ENCODE peak calls at places on chromosomes 4 and X, in four cellular contexts. N is uterus, O is GM23248, K is sigmoid colon. E is an unnamed sample.

GRCh38 chr4:40262861-40263260 is 66.0 kb downstream of the RHOH start:
- DNase-seq in N (no peak), O (no peak), K (no peak), E (no peak)

GRCh38 chr4:148101235-148101634 is 341.0 kb downstream of the NR3C2 start:
- DNase-seq in N (no peak), O (no peak), K (no peak), E (no peak)

GRCh38 chr4:56843421-56843899 is 22.0 kb upstream of the SPINK2 start:
- DNase-seq in N (no peak), O (peak), K (no peak), E (no peak)

GRCh38 chr4:42306221-42307109 is 90.8 kb upstream of the SHISA3 start:
- DNase-seq in N (no peak), O (peak), K (peak), E (no peak)

GRCh38 chrX:150879855-150880807 is 18.3 kb downstream of the CD99L2 start:
- DNase-seq in N (no peak), O (no peak), K (no peak), E (no peak)

GRCh38 chrX:47217852-47218279 is 615 bp upstream of the CDK16 start:
- DNase-seq in N (peak), O (peak), K (peak), E (peak)

GRCh38 chr4:7539659-7540058 is 104.9 kb upstream of the PSAPL1 start:
- DNase-seq in N (no peak), O (peak), K (no peak), E (no peak)

GRCh38 chr4:36328130-36328529 is 46.7 kb downstream of the DTHD1 start:
- DNase-seq in N (no peak), O (no peak), K (no peak), E (no peak)

GRCh38 chr4:150164956-150165355 is 86.7 kb downstream of the DCLK2 start:
- DNase-seq in N (no peak), O (no peak), K (no peak), E (no peak)

GRCh38 chr4:137425281-137425680 is 107.0 kb downstream of the PCDH18 start:
- DNase-seq in N (no peak), O (no peak), K (no peak), E (no peak)

GRCh38 chrX:102745513-102746133 is 25.1 kb downstream of the GPRASP3 start:
- DNase-seq in N (peak), O (peak), K (peak), E (no peak)

GRCh38 chr4:76251448-76252270 is at the start of gene FAM47E:
- DNase-seq in N (peak), O (peak), K (peak), E (no peak)

GRCh38 chrX:35351212-35351611 is 408.6 kb downstream of the FAM47B start:
- DNase-seq in N (no peak), O (no peak), K (no peak), E (peak)

GRCh38 chrX:100477949-100478348 is 67.9 kb upstream of the PCDH19 start:
- DNase-seq in N (no peak), O (no peak), K (no peak), E (no peak)

GRCh38 chrX:72045552-72046277 is 86.0 kb downstream of the RTL5 start:
- DNase-seq in N (peak), O (no peak), K (no peak), E (peak)

DNA sequence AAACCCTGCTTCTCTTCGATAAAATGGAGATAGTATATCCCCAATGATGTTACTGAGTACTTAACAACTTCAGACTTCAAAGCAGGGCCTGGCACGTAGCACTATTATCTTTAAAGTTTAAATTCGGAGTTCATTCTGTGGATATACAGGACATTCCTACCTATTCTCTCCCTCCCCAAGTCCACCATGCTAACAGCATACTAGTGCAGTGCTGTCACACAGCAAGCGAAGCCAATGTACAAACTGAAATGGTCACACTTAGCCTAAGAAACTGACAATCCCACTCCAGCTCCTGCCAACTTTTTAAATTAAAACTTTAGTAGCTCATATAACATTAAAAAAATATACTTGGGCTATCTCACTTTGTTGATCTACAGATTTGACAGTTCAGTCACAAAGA is 1.2 kb upstream of the DNAJB14 start:
- DNase-seq in N (no peak), O (peak), K (no peak), E (no peak)
- H3K27ac ChIP-seq in N (peak), O (peak), K (peak), E (peak)

DNA sequence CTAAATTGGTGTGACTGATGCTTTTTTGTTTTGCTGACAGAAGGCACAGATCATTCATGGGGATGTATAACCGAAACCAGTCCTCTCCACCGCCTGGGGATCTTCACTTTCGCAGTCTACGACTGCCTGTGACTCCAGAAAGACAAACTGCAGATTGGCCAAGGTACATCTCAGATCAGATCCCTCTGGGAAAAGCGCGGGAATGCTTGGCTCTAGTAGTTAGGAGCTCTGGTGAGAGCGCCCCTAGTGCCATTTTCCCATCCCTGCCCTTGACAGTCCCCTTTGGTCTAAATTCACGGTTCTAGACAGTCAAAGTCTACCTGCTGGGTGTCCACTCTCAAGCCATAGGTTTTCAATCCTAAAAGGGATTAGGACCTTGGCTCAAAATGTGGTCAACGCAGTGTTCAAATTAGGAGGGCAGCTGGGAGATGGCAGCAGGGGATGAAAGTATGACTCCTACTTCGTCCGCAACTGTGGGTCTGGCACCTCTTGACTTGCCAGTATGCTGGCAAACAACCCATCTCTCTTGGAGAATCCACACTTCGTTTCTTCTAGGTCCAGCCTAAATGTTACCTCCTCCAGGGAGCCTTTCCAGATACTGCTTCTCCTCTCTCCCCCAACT is 6.9 kb upstream of the HAND2 start:
- DNase-seq in N (no peak), O (peak), K (peak), E (no peak)
- H3K27ac ChIP-seq in N (peak), O (no peak), K (peak), E (no peak)

GRCh38 chr4:189917161-189917891 is 23.3 kb upstream of the FRG1 start:
- DNase-seq in N (no peak), O (no peak), K (no peak), E (no peak)

GRCh38 chr4:189921058-189921457 is 19.6 kb upstream of the FRG1 start:
- DNase-seq in N (no peak), O (no peak), K (no peak), E (no peak)
- H3K27ac ChIP-seq in N (no peak), O (no peak), K (no peak), E (no peak)

GRCh38 chrX:137565921-137566745 is at the start of gene ZIC3:
- DNase-seq in N (no peak), O (peak), K (peak), E (no peak)
- H3K27ac ChIP-seq in N (no peak), O (no peak), K (no peak), E (no peak)

GRCh38 chrX:110032534-110033161 is 29.7 kb downstream of the TMEM164 start:
- DNase-seq in N (no peak), O (peak), K (no peak), E (no peak)
- H3K27ac ChIP-seq in N (no peak), O (no peak), K (no peak), E (no peak)

GRCh38 chr4:180538384-180539052 is 1704.7 kb upstream of the TENM3 start:
- DNase-seq in N (no peak), O (no peak), K (no peak), E (no peak)
- H3K27ac ChIP-seq in N (no peak), O (no peak), K (no peak), E (no peak)